ENCODE peak calls at places on chromosomes 2 and 18, in ten cellular contexts. One of them, this sample, is unnamed.

GRCh38 chr2:121010998-121011397 is 274.0 kb downstream of the TFCP2L1 start:
- DNase-seq in mammary epithelial cell: no peak
- DNase-seq in GM12865: no peak
- DNase-seq in effector memory CD4-positive, alpha-beta T cell: no peak
- DNase-seq in lung: no peak
- DNase-seq in dorsolateral prefrontal cortex: no peak
- DNase-seq in fibroblast of pulmonary artery: no peak
- DNase-seq in right cardiac atrium: no peak
- DNase-seq in Peyer's patch: no peak
- DNase-seq in PC-3: no peak
- DNase-seq in this sample: no peak

GRCh38 chr2:28670882-28671281 is 80.7 kb upstream of the PPP1CB start:
- DNase-seq in PC-3: no peak
- DNase-seq in effector memory CD4-positive, alpha-beta T cell: no peak
- DNase-seq in right cardiac atrium: no peak
- DNase-seq in dorsolateral prefrontal cortex: no peak
- DNase-seq in GM12865: no peak
- DNase-seq in lung: no peak
- DNase-seq in mammary epithelial cell: peak; percentile 80
- DNase-seq in fibroblast of pulmonary artery: no peak
- DNase-seq in Peyer's patch: no peak
- DNase-seq in this sample: no peak

GRCh38 chr2:165369936-165370296 is 99.6 kb upstream of the CSRNP3 start:
- DNase-seq in fibroblast of pulmonary artery: no peak
- DNase-seq in Peyer's patch: no peak
- DNase-seq in right cardiac atrium: no peak
- DNase-seq in GM12865: no peak
- DNase-seq in effector memory CD4-positive, alpha-beta T cell: no peak
- DNase-seq in lung: no peak
- DNase-seq in dorsolateral prefrontal cortex: no peak
- DNase-seq in mammary epithelial cell: no peak
- DNase-seq in PC-3: no peak
- DNase-seq in this sample: no peak

GRCh38 chr2:128319773-128320608 is 1.3 kb upstream of the HS6ST1 start:
- DNase-seq in lung: peak; percentile 28
- DNase-seq in dorsolateral prefrontal cortex: no peak
- DNase-seq in PC-3: no peak
- DNase-seq in effector memory CD4-positive, alpha-beta T cell: no peak
- DNase-seq in fibroblast of pulmonary artery: no peak
- DNase-seq in GM12865: no peak
- DNase-seq in mammary epithelial cell: no peak
- DNase-seq in Peyer's patch: peak; percentile 50
- DNase-seq in right cardiac atrium: no peak
- DNase-seq in this sample: peak; percentile 70

GRCh38 chr18:23194150-23194968 is 59.1 kb downstream of the CABLES1 start:
- DNase-seq in dorsolateral prefrontal cortex: no peak
- DNase-seq in fibroblast of pulmonary artery: peak; percentile 56
- DNase-seq in right cardiac atrium: no peak
- DNase-seq in PC-3: no peak
- DNase-seq in effector memory CD4-positive, alpha-beta T cell: no peak
- DNase-seq in GM12865: no peak
- DNase-seq in Peyer's patch: no peak
- DNase-seq in mammary epithelial cell: peak; percentile 16
- DNase-seq in lung: no peak
- DNase-seq in this sample: peak; percentile 51

GRCh38 chr2:109663721-109664120 is 49.6 kb downstream of the SOWAHC start:
- DNase-seq in PC-3: peak; percentile 46
- DNase-seq in lung: peak; percentile 36
- DNase-seq in GM12865: no peak
- DNase-seq in fibroblast of pulmonary artery: peak; percentile 88
- DNase-seq in mammary epithelial cell: peak; percentile 90
- DNase-seq in effector memory CD4-positive, alpha-beta T cell: no peak
- DNase-seq in dorsolateral prefrontal cortex: peak; percentile 44
- DNase-seq in right cardiac atrium: peak; percentile 81
- DNase-seq in Peyer's patch: no peak
- DNase-seq in this sample: peak; percentile 32

GRCh38 chr2:54897420-54898310 is 152.6 kb downstream of the RTN4 start:
- DNase-seq in Peyer's patch: no peak
- DNase-seq in mammary epithelial cell: no peak
- DNase-seq in dorsolateral prefrontal cortex: no peak
- DNase-seq in right cardiac atrium: no peak
- DNase-seq in PC-3: no peak
- DNase-seq in fibroblast of pulmonary artery: no peak
- DNase-seq in lung: no peak
- DNase-seq in GM12865: peak; percentile 5
- DNase-seq in effector memory CD4-positive, alpha-beta T cell: no peak
- DNase-seq in this sample: no peak

GRCh38 chr2:172011814-172012580 is 12.2 kb downstream of the METAP1D start:
- DNase-seq in Peyer's patch: no peak
- DNase-seq in PC-3: no peak
- DNase-seq in right cardiac atrium: no peak
- DNase-seq in effector memory CD4-positive, alpha-beta T cell: no peak
- DNase-seq in fibroblast of pulmonary artery: no peak
- DNase-seq in dorsolateral prefrontal cortex: no peak
- DNase-seq in mammary epithelial cell: no peak
- DNase-seq in GM12865: peak; percentile 28
- DNase-seq in lung: no peak
- DNase-seq in this sample: no peak

GRCh38 chr2:106886916-106887758 is 1.2 kb upstream of the ST6GAL2 start:
- DNase-seq in dorsolateral prefrontal cortex: no peak
- DNase-seq in Peyer's patch: no peak
- DNase-seq in PC-3: peak; percentile 92
- DNase-seq in mammary epithelial cell: peak; percentile 45
- DNase-seq in GM12865: no peak
- DNase-seq in effector memory CD4-positive, alpha-beta T cell: no peak
- DNase-seq in fibroblast of pulmonary artery: no peak
- DNase-seq in lung: peak; percentile 38
- DNase-seq in right cardiac atrium: peak; percentile 68
- DNase-seq in this sample: no peak

GRCh38 chr2:106890611-106891010 is 4.6 kb upstream of the ST6GAL2 start:
- DNase-seq in right cardiac atrium: no peak
- DNase-seq in fibroblast of pulmonary artery: no peak
- DNase-seq in dorsolateral prefrontal cortex: no peak
- DNase-seq in Peyer's patch: no peak
- DNase-seq in mammary epithelial cell: no peak
- DNase-seq in effector memory CD4-positive, alpha-beta T cell: no peak
- DNase-seq in PC-3: no peak
- DNase-seq in GM12865: no peak
- DNase-seq in lung: no peak
- DNase-seq in this sample: no peak

GRCh38 chr2:106882658-106883057 is 3.3 kb downstream of the ST6GAL2 start:
- DNase-seq in mammary epithelial cell: no peak
- DNase-seq in Peyer's patch: no peak
- DNase-seq in fibroblast of pulmonary artery: peak; percentile 8
- DNase-seq in right cardiac atrium: no peak
- DNase-seq in effector memory CD4-positive, alpha-beta T cell: no peak
- DNase-seq in lung: no peak
- DNase-seq in GM12865: no peak
- DNase-seq in dorsolateral prefrontal cortex: no peak
- DNase-seq in PC-3: peak; percentile 33
- DNase-seq in this sample: no peak

GRCh38 chr2:106885981-106886915 is at the start of gene ST6GAL2:
- DNase-seq in right cardiac atrium: peak; percentile 63
- DNase-seq in effector memory CD4-positive, alpha-beta T cell: no peak
- DNase-seq in lung: no peak
- DNase-seq in mammary epithelial cell: peak; percentile 29
- DNase-seq in fibroblast of pulmonary artery: no peak
- DNase-seq in PC-3: peak; percentile 52
- DNase-seq in dorsolateral prefrontal cortex: peak; percentile 70
- DNase-seq in Peyer's patch: no peak
- DNase-seq in GM12865: no peak
- DNase-seq in this sample: peak; percentile 10

GRCh38 chr2:106885326-106885725 is 641 bp downstream of the ST6GAL2 start:
- DNase-seq in Peyer's patch: no peak
- DNase-seq in dorsolateral prefrontal cortex: no peak
- DNase-seq in PC-3: peak; percentile 50
- DNase-seq in mammary epithelial cell: peak; percentile 1
- DNase-seq in effector memory CD4-positive, alpha-beta T cell: no peak
- DNase-seq in lung: no peak
- DNase-seq in right cardiac atrium: no peak
- DNase-seq in GM12865: no peak
- DNase-seq in fibroblast of pulmonary artery: no peak
- DNase-seq in this sample: no peak
- H3K4me3 ChIP-seq in Peyer's patch: no peak overlapping the region
- H3K4me3 ChIP-seq in dorsolateral prefrontal cortex: peak overlapping the region; percentile 47
- H3K4me3 ChIP-seq in PC-3: peak overlapping the region; percentile 83
- H3K4me3 ChIP-seq in mammary epithelial cell: no peak overlapping the region
- H3K4me3 ChIP-seq in effector memory CD4-positive, alpha-beta T cell: no peak overlapping the region
- H3K4me3 ChIP-seq in lung: no peak overlapping the region
- H3K4me3 ChIP-seq in right cardiac atrium: peak overlapping the region; percentile 61
- H3K4me3 ChIP-seq in GM12865: no peak overlapping the region
- H3K4me3 ChIP-seq in fibroblast of pulmonary artery: no peak overlapping the region
- H3K4me3 ChIP-seq in this sample: no peak overlapping the region

DNA sequence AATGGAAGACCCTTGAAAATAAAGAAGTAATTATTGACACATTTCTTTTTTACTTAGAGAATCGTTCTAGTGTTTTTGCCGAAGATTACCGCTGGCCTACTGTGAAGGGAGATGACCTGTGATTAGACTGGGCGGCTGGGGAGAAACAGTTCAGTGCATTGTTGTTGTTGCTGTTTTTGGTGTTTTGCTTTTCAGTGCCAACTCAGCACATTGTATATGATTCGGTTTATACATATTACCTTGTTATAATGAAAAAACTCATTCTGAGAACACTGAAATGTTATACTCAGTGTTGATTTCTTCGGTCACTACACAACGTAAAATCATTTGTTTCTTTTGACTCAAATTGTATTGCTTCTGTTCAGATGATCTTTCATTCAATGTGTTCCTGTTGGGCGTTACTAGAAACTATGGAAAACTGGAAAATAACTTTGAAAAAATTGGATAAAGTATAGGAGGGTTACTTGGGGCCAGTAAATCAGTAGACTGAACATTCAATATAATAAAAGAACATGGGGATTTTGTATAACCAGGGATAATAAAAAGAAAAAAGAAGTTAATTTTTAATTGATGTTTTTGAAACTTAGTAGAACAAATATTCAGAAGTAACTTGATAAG is 3.3 kb downstream of the PMAIP1 start:
- DNase-seq in fibroblast of pulmonary artery: no peak
- DNase-seq in dorsolateral prefrontal cortex: no peak
- DNase-seq in lung: no peak
- DNase-seq in Peyer's patch: no peak
- DNase-seq in GM12865: peak; percentile 24
- DNase-seq in right cardiac atrium: no peak
- DNase-seq in PC-3: no peak
- DNase-seq in effector memory CD4-positive, alpha-beta T cell: no peak
- DNase-seq in mammary epithelial cell: no peak
- DNase-seq in this sample: no peak
- H3K4me3 ChIP-seq in fibroblast of pulmonary artery: no peak overlapping the region
- H3K4me3 ChIP-seq in dorsolateral prefrontal cortex: no peak overlapping the region
- H3K4me3 ChIP-seq in lung: no peak overlapping the region
- H3K4me3 ChIP-seq in Peyer's patch: no peak overlapping the region
- H3K4me3 ChIP-seq in GM12865: peak overlapping the region; percentile 80
- H3K4me3 ChIP-seq in right cardiac atrium: no peak overlapping the region
- H3K4me3 ChIP-seq in PC-3: peak overlapping the region; percentile 83
- H3K4me3 ChIP-seq in effector memory CD4-positive, alpha-beta T cell: no peak overlapping the region
- H3K4me3 ChIP-seq in mammary epithelial cell: no peak overlapping the region
- H3K4me3 ChIP-seq in this sample: no peak overlapping the region

GRCh38 chr18:76823574-76823973 is 1.2 kb downstream of the ZNF236 start:
- DNase-seq in GM12865: peak; percentile 60
- DNase-seq in Peyer's patch: peak; percentile 55
- DNase-seq in PC-3: no peak
- DNase-seq in effector memory CD4-positive, alpha-beta T cell: no peak
- DNase-seq in dorsolateral prefrontal cortex: peak; percentile 29
- DNase-seq in right cardiac atrium: peak; percentile 70
- DNase-seq in fibroblast of pulmonary artery: no peak
- DNase-seq in mammary epithelial cell: no peak
- DNase-seq in lung: no peak
- DNase-seq in this sample: no peak

GRCh38 chr18:76823166-76823539 is 796 bp downstream of the ZNF236 start:
- DNase-seq in right cardiac atrium: no peak
- DNase-seq in mammary epithelial cell: no peak
- DNase-seq in effector memory CD4-positive, alpha-beta T cell: no peak
- DNase-seq in dorsolateral prefrontal cortex: peak; percentile 33
- DNase-seq in PC-3: no peak
- DNase-seq in lung: no peak
- DNase-seq in GM12865: no peak
- DNase-seq in Peyer's patch: no peak
- DNase-seq in fibroblast of pulmonary artery: no peak
- DNase-seq in this sample: no peak

GRCh38 chr18:76822510-76823165 is at the start of gene ZNF236:
- DNase-seq in Peyer's patch: peak; percentile 83
- DNase-seq in dorsolateral prefrontal cortex: peak; percentile 52
- DNase-seq in lung: peak; percentile 68
- DNase-seq in GM12865: peak; percentile 92
- DNase-seq in fibroblast of pulmonary artery: peak; percentile 83
- DNase-seq in effector memory CD4-positive, alpha-beta T cell: peak; percentile 54
- DNase-seq in mammary epithelial cell: peak; percentile 67
- DNase-seq in right cardiac atrium: peak; percentile 91
- DNase-seq in PC-3: peak; percentile 67
- DNase-seq in this sample: peak; percentile 87

GRCh38 chr18:76824754-76825153 is 2.4 kb downstream of the ZNF236 start:
- DNase-seq in Peyer's patch: no peak
- DNase-seq in right cardiac atrium: no peak
- DNase-seq in PC-3: no peak
- DNase-seq in mammary epithelial cell: no peak
- DNase-seq in dorsolateral prefrontal cortex: no peak
- DNase-seq in fibroblast of pulmonary artery: no peak
- DNase-seq in lung: no peak
- DNase-seq in effector memory CD4-positive, alpha-beta T cell: no peak
- DNase-seq in GM12865: no peak
- DNase-seq in this sample: no peak

DNA sequence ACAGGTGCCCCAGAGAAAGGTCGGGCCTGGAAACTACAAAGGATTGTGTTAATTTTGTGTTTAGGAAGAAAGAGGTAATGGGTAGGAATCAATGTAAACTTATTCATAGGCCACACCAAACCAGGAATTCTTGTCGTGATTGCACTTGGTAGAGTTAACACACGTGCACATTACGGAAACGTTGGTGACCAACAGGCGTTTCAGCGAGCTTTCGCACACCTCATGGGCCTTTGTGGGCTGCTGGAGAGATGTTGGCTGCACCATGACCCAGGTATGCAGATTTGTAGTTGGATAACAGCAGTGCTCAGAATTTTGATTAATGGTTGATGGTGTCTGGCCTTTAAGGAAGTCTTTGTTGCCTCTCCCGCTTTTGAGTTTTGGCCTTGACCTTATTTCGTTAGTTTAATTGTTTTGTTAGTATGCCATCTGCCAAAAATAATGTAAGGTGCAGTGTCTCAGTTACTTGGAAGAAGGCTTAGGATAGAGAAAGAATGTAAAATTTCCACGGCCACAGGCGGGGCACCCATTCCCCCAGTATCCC is 1.8 kb downstream of the ZNF236 start:
- DNase-seq in right cardiac atrium: no peak
- DNase-seq in PC-3: no peak
- DNase-seq in dorsolateral prefrontal cortex: peak; percentile 23
- DNase-seq in fibroblast of pulmonary artery: no peak
- DNase-seq in Peyer's patch: no peak
- DNase-seq in mammary epithelial cell: no peak
- DNase-seq in effector memory CD4-positive, alpha-beta T cell: no peak
- DNase-seq in lung: no peak
- DNase-seq in GM12865: no peak
- DNase-seq in this sample: no peak
- H3K4me3 ChIP-seq in right cardiac atrium: no peak overlapping the region
- H3K4me3 ChIP-seq in PC-3: peak overlapping the region; percentile 88
- H3K4me3 ChIP-seq in dorsolateral prefrontal cortex: no peak overlapping the region
- H3K4me3 ChIP-seq in fibroblast of pulmonary artery: peak overlapping the region; percentile 74
- H3K4me3 ChIP-seq in Peyer's patch: no peak overlapping the region
- H3K4me3 ChIP-seq in mammary epithelial cell: no peak overlapping the region
- H3K4me3 ChIP-seq in effector memory CD4-positive, alpha-beta T cell: no peak overlapping the region
- H3K4me3 ChIP-seq in lung: no peak overlapping the region
- H3K4me3 ChIP-seq in GM12865: peak overlapping the region; percentile 91
- H3K4me3 ChIP-seq in this sample: peak overlapping the region; percentile 88

DNA sequence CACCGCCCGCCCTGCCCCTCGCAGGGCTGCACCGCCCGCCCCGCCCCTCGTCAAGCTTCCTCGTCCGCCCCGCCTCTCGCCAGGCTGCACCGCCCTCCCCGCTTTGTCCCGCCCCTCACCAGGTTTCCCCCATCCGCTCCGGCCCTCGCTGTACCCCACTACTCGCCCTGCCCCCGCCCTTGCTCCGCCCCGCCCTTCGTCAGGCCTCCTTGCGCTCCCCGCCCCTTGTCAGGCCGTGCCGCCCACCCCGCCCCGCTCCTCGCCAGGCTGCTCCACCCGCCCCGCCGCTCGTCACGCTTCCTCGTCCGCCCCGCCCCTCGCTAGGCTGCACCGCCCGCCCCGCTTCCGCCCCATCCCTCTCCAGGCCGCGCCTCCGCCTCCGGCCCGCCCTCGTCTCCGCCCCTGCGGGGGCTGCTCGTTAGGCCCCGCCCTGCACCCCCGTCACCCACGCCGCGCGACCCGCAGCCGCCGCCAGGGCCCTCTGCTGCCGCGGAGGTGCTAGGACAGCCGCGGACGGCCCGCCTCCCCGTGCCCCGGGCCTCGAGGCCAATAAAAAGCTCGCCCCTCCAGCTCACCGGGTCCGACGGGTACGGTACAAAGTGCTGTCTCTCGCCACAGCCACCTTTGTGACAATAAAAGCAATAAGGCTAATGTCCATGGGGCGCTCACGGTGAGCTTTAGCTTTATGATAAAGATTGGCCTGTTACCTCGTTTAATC is 574 bp upstream of the DNPEP start:
- DNase-seq in right cardiac atrium: peak; percentile 100
- DNase-seq in lung: peak; percentile 99
- DNase-seq in Peyer's patch: peak; percentile 100
- DNase-seq in dorsolateral prefrontal cortex: peak; percentile 96
- DNase-seq in PC-3: peak; percentile 95
- DNase-seq in GM12865: peak; percentile 98
- DNase-seq in effector memory CD4-positive, alpha-beta T cell: peak; percentile 99
- DNase-seq in mammary epithelial cell: peak; percentile 91
- DNase-seq in fibroblast of pulmonary artery: peak; percentile 97
- DNase-seq in this sample: peak; percentile 96
- H3K4me3 ChIP-seq in right cardiac atrium: peak overlapping the region; percentile 74
- H3K4me3 ChIP-seq in lung: peak overlapping the region; percentile 14
- H3K4me3 ChIP-seq in Peyer's patch: peak overlapping the region; percentile 85
- H3K4me3 ChIP-seq in dorsolateral prefrontal cortex: peak overlapping the region; percentile 48
- H3K4me3 ChIP-seq in PC-3: peak overlapping the region; percentile 66
- H3K4me3 ChIP-seq in GM12865: peak overlapping the region; percentile 56
- H3K4me3 ChIP-seq in effector memory CD4-positive, alpha-beta T cell: peak overlapping the region; percentile 27
- H3K4me3 ChIP-seq in mammary epithelial cell: peak overlapping the region; percentile 33
- H3K4me3 ChIP-seq in fibroblast of pulmonary artery: peak overlapping the region; percentile 45
- H3K4me3 ChIP-seq in this sample: peak overlapping the region; percentile 27

This sample was measured in A673.